ENCODE peak calls at places on chromosomes 6 and 20, in nine cellular contexts. One of them, this sample, is unnamed. For H3K36me3, the result is how much of the 10 kb centered on the place peaks cover.

GRCh38 chr6:11275598-11275997 is 43.1 kb upstream of the NEDD9 start:
- DNase-seq in PC-3: no peak
- DNase-seq in NT2/D1: no peak
- DNase-seq in Panc1: no peak
- DNase-seq in mucosa of descending colon: no peak
- DNase-seq in CD8-positive, alpha-beta memory T cell: no peak
- DNase-seq in spleen: no peak
- DNase-seq in cardiac muscle cell: peak
- DNase-seq in body of pancreas: no peak
- DNase-seq in this sample: no peak

GRCh38 chr6:37435816-37436215 is 2.8 kb downstream of the CMTR1 start:
- DNase-seq in CD8-positive, alpha-beta memory T cell: no peak
- DNase-seq in mucosa of descending colon: no peak
- DNase-seq in PC-3: no peak
- DNase-seq in NT2/D1: no peak
- DNase-seq in cardiac muscle cell: no peak
- DNase-seq in Panc1: no peak
- DNase-seq in body of pancreas: no peak
- DNase-seq in spleen: no peak
- DNase-seq in this sample: no peak

GRCh38 chr6:143224516-143224915 is 163.8 kb downstream of the AIG1 start:
- DNase-seq in cardiac muscle cell: no peak
- DNase-seq in PC-3: peak
- DNase-seq in NT2/D1: no peak
- DNase-seq in CD8-positive, alpha-beta memory T cell: no peak
- DNase-seq in Panc1: no peak
- DNase-seq in spleen: no peak
- DNase-seq in body of pancreas: no peak
- DNase-seq in mucosa of descending colon: no peak
- DNase-seq in this sample: no peak

GRCh38 chr6:139016337-139017213 is 12.0 kb upstream of the ABRACL start:
- DNase-seq in Panc1: no peak
- DNase-seq in body of pancreas: no peak
- DNase-seq in CD8-positive, alpha-beta memory T cell: no peak
- DNase-seq in mucosa of descending colon: no peak
- DNase-seq in cardiac muscle cell: no peak
- DNase-seq in NT2/D1: no peak
- DNase-seq in spleen: no peak
- DNase-seq in PC-3: no peak
- DNase-seq in this sample: no peak

GRCh38 chr6:5673016-5673415 is 333.7 kb downstream of the NRN1 start:
- DNase-seq in NT2/D1: no peak
- DNase-seq in PC-3: no peak
- DNase-seq in spleen: no peak
- DNase-seq in cardiac muscle cell: no peak
- DNase-seq in mucosa of descending colon: no peak
- DNase-seq in body of pancreas: no peak
- DNase-seq in Panc1: no peak
- DNase-seq in CD8-positive, alpha-beta memory T cell: no peak
- DNase-seq in this sample: no peak

GRCh38 chr6:22036699-22037098 is 260.1 kb downstream of the PRL start:
- DNase-seq in cardiac muscle cell: no peak
- DNase-seq in NT2/D1: no peak
- DNase-seq in spleen: no peak
- DNase-seq in CD8-positive, alpha-beta memory T cell: no peak
- DNase-seq in Panc1: no peak
- DNase-seq in mucosa of descending colon: no peak
- DNase-seq in body of pancreas: no peak
- DNase-seq in PC-3: no peak
- DNase-seq in this sample: no peak

GRCh38 chr20:63536997-63537524 is at the start of gene PTK6:
- DNase-seq in body of pancreas: no peak
- DNase-seq in cardiac muscle cell: no peak
- DNase-seq in spleen: peak
- DNase-seq in mucosa of descending colon: peak
- DNase-seq in PC-3: peak
- DNase-seq in Panc1: no peak
- DNase-seq in NT2/D1: no peak
- DNase-seq in CD8-positive, alpha-beta memory T cell: no peak
- DNase-seq in this sample: no peak

GRCh38 chr20:63487781-63488241 is 11.1 kb downstream of the EEF1A2 start:
- DNase-seq in mucosa of descending colon: no peak
- DNase-seq in cardiac muscle cell: no peak
- DNase-seq in NT2/D1: no peak
- DNase-seq in Panc1: no peak
- DNase-seq in spleen: no peak
- DNase-seq in CD8-positive, alpha-beta memory T cell: no peak
- DNase-seq in body of pancreas: no peak
- DNase-seq in PC-3: no peak
- DNase-seq in this sample: no peak

GRCh38 chr6:93794161-93794560 is 374.8 kb upstream of the EPHA7 start:
- DNase-seq in cardiac muscle cell: no peak
- DNase-seq in Panc1: no peak
- DNase-seq in CD8-positive, alpha-beta memory T cell: no peak
- DNase-seq in mucosa of descending colon: no peak
- DNase-seq in spleen: no peak
- DNase-seq in body of pancreas: no peak
- DNase-seq in PC-3: peak
- DNase-seq in NT2/D1: no peak
- DNase-seq in this sample: no peak

GRCh38 chr6:113140721-113141120 is 716.4 kb upstream of the MARCKS start:
- DNase-seq in cardiac muscle cell: no peak
- DNase-seq in spleen: no peak
- DNase-seq in Panc1: no peak
- DNase-seq in NT2/D1: no peak
- DNase-seq in body of pancreas: no peak
- DNase-seq in PC-3: no peak
- DNase-seq in mucosa of descending colon: no peak
- DNase-seq in CD8-positive, alpha-beta memory T cell: no peak
- DNase-seq in this sample: no peak

GRCh38 chr6:137731960-137732616 is 135.0 kb upstream of the TNFAIP3 start:
- DNase-seq in NT2/D1: no peak
- DNase-seq in PC-3: peak
- DNase-seq in spleen: no peak
- DNase-seq in Panc1: no peak
- DNase-seq in cardiac muscle cell: no peak
- DNase-seq in CD8-positive, alpha-beta memory T cell: no peak
- DNase-seq in body of pancreas: no peak
- DNase-seq in mucosa of descending colon: no peak
- DNase-seq in this sample: no peak

GRCh38 chr20:61531553-61532345 is 279.7 kb downstream of the CDH4 start:
- DNase-seq in NT2/D1: no peak
- DNase-seq in PC-3: peak
- DNase-seq in cardiac muscle cell: no peak
- DNase-seq in spleen: no peak
- DNase-seq in CD8-positive, alpha-beta memory T cell: no peak
- DNase-seq in body of pancreas: no peak
- DNase-seq in Panc1: no peak
- DNase-seq in mucosa of descending colon: no peak
- DNase-seq in this sample: no peak

GRCh38 chr20:5674176-5674660 is 76.0 kb upstream of the SHLD1 start:
- DNase-seq in mucosa of descending colon: no peak
- DNase-seq in cardiac muscle cell: no peak
- DNase-seq in spleen: no peak
- DNase-seq in body of pancreas: no peak
- DNase-seq in PC-3: peak
- DNase-seq in Panc1: no peak
- DNase-seq in NT2/D1: no peak
- DNase-seq in CD8-positive, alpha-beta memory T cell: no peak
- DNase-seq in this sample: no peak

GRCh38 chr6:151842816-151843215 is 35.3 kb downstream of the ESR1 start:
- DNase-seq in NT2/D1: no peak
- DNase-seq in spleen: no peak
- DNase-seq in PC-3: no peak
- DNase-seq in Panc1: no peak
- DNase-seq in mucosa of descending colon: no peak
- DNase-seq in body of pancreas: no peak
- DNase-seq in cardiac muscle cell: no peak
- DNase-seq in CD8-positive, alpha-beta memory T cell: no peak
- DNase-seq in this sample: no peak

DNA sequence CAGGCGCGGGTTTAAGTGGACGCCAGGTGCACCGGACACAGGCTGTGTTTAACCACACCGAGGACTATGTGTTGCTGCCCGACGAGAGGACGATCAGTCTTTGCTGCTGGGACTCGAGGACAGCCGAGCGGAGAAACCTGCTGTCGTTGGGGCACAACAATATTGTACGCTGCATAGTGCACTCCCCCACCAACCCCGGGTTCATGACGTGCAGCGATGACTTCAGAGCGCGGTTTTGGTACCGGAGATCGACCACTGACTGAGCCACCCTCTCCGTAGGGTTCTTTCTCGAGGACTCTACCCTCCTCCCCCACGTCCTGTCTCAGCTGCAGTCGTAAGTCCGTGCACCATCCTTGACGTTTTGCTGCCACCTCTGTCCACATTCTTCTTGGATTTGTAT is 8.6 kb upstream of the CASS4 start:
- DNase-seq in body of pancreas: no peak
- DNase-seq in NT2/D1: no peak
- DNase-seq in PC-3: no peak
- DNase-seq in Panc1: no peak
- DNase-seq in CD8-positive, alpha-beta memory T cell: no peak
- DNase-seq in mucosa of descending colon: no peak
- DNase-seq in spleen: no peak
- DNase-seq in cardiac muscle cell: no peak
- DNase-seq in this sample: no peak
- H3K36me3 ChIP-seq in body of pancreas: under half
- H3K36me3 ChIP-seq in NT2/D1: half or more
- H3K36me3 ChIP-seq in PC-3: half or more
- H3K36me3 ChIP-seq in Panc1: half or more
- H3K36me3 ChIP-seq in CD8-positive, alpha-beta memory T cell: under half
- H3K36me3 ChIP-seq in mucosa of descending colon: under half
- H3K36me3 ChIP-seq in spleen: half or more
- H3K36me3 ChIP-seq in cardiac muscle cell: half or more
- H3K36me3 ChIP-seq in this sample: under half

GRCh38 chr6:148907573-148907972 is 160.7 kb downstream of the UST start:
- DNase-seq in CD8-positive, alpha-beta memory T cell: no peak
- DNase-seq in spleen: no peak
- DNase-seq in cardiac muscle cell: no peak
- DNase-seq in PC-3: no peak
- DNase-seq in Panc1: no peak
- DNase-seq in NT2/D1: no peak
- DNase-seq in body of pancreas: no peak
- DNase-seq in mucosa of descending colon: no peak
- DNase-seq in this sample: no peak

GRCh38 chr6:148906386-148906785 is 159.6 kb downstream of the UST start:
- DNase-seq in CD8-positive, alpha-beta memory T cell: no peak
- DNase-seq in Panc1: no peak
- DNase-seq in mucosa of descending colon: no peak
- DNase-seq in PC-3: no peak
- DNase-seq in NT2/D1: no peak
- DNase-seq in cardiac muscle cell: no peak
- DNase-seq in body of pancreas: no peak
- DNase-seq in spleen: no peak
- DNase-seq in this sample: no peak

GRCh38 chr6:148905901-148906300 is 159.1 kb downstream of the UST start:
- DNase-seq in spleen: no peak
- DNase-seq in body of pancreas: no peak
- DNase-seq in CD8-positive, alpha-beta memory T cell: no peak
- DNase-seq in PC-3: no peak
- DNase-seq in Panc1: no peak
- DNase-seq in NT2/D1: no peak
- DNase-seq in mucosa of descending colon: no peak
- DNase-seq in cardiac muscle cell: no peak
- DNase-seq in this sample: no peak

GRCh38 chr6:148905111-148905870 is 158.5 kb downstream of the UST start:
- DNase-seq in cardiac muscle cell: no peak
- DNase-seq in NT2/D1: no peak
- DNase-seq in CD8-positive, alpha-beta memory T cell: no peak
- DNase-seq in Panc1: no peak
- DNase-seq in spleen: no peak
- DNase-seq in PC-3: no peak
- DNase-seq in body of pancreas: no peak
- DNase-seq in mucosa of descending colon: no peak
- DNase-seq in this sample: no peak
- H3K36me3 ChIP-seq in cardiac muscle cell: under half
- H3K36me3 ChIP-seq in NT2/D1: under half
- H3K36me3 ChIP-seq in CD8-positive, alpha-beta memory T cell: under half
- H3K36me3 ChIP-seq in Panc1: under half
- H3K36me3 ChIP-seq in spleen: under half
- H3K36me3 ChIP-seq in PC-3: under half
- H3K36me3 ChIP-seq in body of pancreas: under half
- H3K36me3 ChIP-seq in mucosa of descending colon: under half
- H3K36me3 ChIP-seq in this sample: under half

DNA sequence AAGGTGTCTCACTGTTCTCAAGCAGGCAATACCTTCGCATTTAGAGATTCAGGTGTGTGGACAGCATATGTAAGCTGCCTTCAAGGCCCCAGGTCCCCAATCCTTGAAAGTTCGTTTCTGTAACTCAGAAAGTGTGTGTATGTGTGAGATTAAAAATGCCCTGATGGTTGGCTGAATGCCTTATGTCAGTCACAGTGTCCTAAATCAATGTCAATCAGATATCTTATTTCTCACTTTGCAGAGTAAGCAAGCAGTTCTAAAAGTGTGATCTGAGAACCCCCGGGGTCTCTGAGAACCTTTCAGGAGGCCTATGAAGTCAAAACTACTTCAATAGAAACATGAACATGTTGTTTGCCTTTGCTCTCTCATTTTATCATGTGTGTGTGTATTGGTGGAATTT is 123.2 kb upstream of the NUP153 start:
- DNase-seq in CD8-positive, alpha-beta memory T cell: no peak
- DNase-seq in PC-3: no peak
- DNase-seq in mucosa of descending colon: no peak
- DNase-seq in cardiac muscle cell: no peak
- DNase-seq in spleen: no peak
- DNase-seq in body of pancreas: no peak
- DNase-seq in NT2/D1: no peak
- DNase-seq in Panc1: no peak
- DNase-seq in this sample: no peak
- H3K36me3 ChIP-seq in CD8-positive, alpha-beta memory T cell: under half
- H3K36me3 ChIP-seq in PC-3: under half
- H3K36me3 ChIP-seq in mucosa of descending colon: under half
- H3K36me3 ChIP-seq in cardiac muscle cell: half or more
- H3K36me3 ChIP-seq in spleen: half or more
- H3K36me3 ChIP-seq in body of pancreas: under half
- H3K36me3 ChIP-seq in NT2/D1: under half
- H3K36me3 ChIP-seq in Panc1: under half
- H3K36me3 ChIP-seq in this sample: under half

DNA sequence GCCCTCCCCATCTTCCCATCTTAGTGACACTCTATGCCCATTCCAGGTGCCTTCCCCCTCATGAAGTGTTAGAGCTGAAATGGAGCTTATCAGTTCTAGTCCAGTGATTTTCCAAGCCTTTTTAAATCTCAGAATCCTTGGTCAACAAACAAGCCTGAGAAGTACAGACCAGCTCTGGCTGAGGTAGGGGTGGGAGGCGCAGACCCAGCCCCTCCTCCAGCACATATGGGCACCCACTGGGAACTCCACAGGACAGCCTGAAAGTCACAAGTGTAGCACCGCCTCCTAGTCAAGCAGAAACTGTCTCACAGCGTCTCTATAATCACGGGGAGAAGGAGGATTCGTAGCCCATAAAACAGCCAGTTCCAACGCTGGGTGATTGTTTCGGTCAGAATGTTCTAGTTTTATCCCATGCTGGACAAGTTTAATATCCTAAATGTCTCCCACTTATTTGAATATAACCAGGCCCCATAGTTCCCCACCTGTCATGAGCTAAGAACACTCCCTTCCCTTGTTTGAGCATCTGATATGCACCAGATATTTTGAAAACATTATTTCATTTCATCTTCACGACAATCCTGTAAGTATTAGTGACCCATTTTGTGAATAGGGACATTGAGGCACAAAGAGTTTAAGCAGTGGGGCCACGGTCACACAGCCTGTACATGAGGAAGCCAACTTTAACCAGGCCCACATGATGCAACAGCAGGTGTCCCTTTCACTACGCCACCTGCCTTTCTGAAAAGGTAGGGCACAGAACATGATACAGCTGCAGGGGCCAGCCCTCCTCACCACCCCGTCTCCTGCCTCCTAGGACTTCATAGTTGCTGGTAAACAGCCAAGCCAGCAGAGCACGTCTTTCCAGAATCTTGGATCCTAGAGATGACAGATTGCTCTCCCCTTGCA is 40.1 kb downstream of the TRAF3IP2 start:
- DNase-seq in CD8-positive, alpha-beta memory T cell: no peak
- DNase-seq in cardiac muscle cell: no peak
- DNase-seq in NT2/D1: no peak
- DNase-seq in mucosa of descending colon: no peak
- DNase-seq in spleen: no peak
- DNase-seq in Panc1: no peak
- DNase-seq in body of pancreas: peak
- DNase-seq in PC-3: peak
- DNase-seq in this sample: peak
- H3K36me3 ChIP-seq in CD8-positive, alpha-beta memory T cell: under half
- H3K36me3 ChIP-seq in cardiac muscle cell: under half
- H3K36me3 ChIP-seq in NT2/D1: half or more
- H3K36me3 ChIP-seq in mucosa of descending colon: under half
- H3K36me3 ChIP-seq in spleen: half or more
- H3K36me3 ChIP-seq in Panc1: under half
- H3K36me3 ChIP-seq in body of pancreas: under half
- H3K36me3 ChIP-seq in PC-3: under half
- H3K36me3 ChIP-seq in this sample: under half